ENCODE peak calls at places on chromosome 19, in seven cellular contexts. G is stomach; P is activated T-helper 1 cell treated with anti-CD3 and anti-CD28 coated beads, Interleukin-12 subunit alpha, Interleukin-12 subunit beta, Interleukin-2, Interleukin-4 antibody, amounts not matched to agents 30 ng/mL and 10 ng/mL and 1 ng/mL, durations not matched to agents 14 hours and 24 hours and 36 hours; H is lower leg skin; E is activated CD4-positive, alpha-beta T cell treated with anti-CD3 and anti-CD28 coated beads for 48 hours; O is T-helper 17 cell; W is AG10803. B is an unnamed sample.

GRCh38 chr19:49801966-49802661 is 11.0 kb downstream of the FUZ start:
- DNase-seq in O (no peak), H (peak; percentile 96), E (no peak), W (peak; percentile 84), G (peak; percentile 69), P (no peak), B (no peak)

GRCh38 chr19:19142347-19142746 is 4.1 kb upstream of the TMEM161A start:
- DNase-seq in W (no peak), O (no peak), E (no peak), P (no peak), G (no peak), H (no peak), B (no peak)

GRCh38 chr19:53577968-53578367 is 40.0 kb downstream of the ZNF331 start:
- DNase-seq in H (no peak), W (no peak), O (no peak), G (no peak), P (no peak), E (no peak), B (no peak)

GRCh38 chr19:31338069-31338767 is 11.0 kb downstream of the TSHZ3 start:
- DNase-seq in O (no peak), W (peak; percentile 29), H (no peak), E (peak; percentile 44), P (no peak), G (no peak), B (peak; percentile 70)

GRCh38 chr19:41431426-41432386 is 4.5 kb upstream of the B3GNT8 start:
- DNase-seq in P (no peak), G (no peak), W (peak; percentile 54), O (no peak), H (no peak), E (no peak), B (no peak)

GRCh38 chr19:12555456-12555930 is 4.2 kb upstream of the ZNF564 start:
- DNase-seq in O (no peak), W (no peak), H (no peak), P (no peak), G (no peak), E (peak; percentile 10), B (no peak)

GRCh38 chr19:583198-583967 is 6.3 kb upstream of the HCN2 start:
- DNase-seq in W (no peak), O (no peak), P (no peak), H (no peak), E (no peak), G (no peak), B (no peak)

GRCh38 chr19:49975051-49975450 is 14.1 kb upstream of the SIGLEC11 start:
- DNase-seq in G (no peak), H (no peak), E (no peak), O (no peak), W (no peak), P (no peak), B (no peak)

GRCh38 chr19:51485960-51486359 is 7.6 kb downstream of the CEACAM18 start:
- DNase-seq in O (no peak), E (no peak), W (no peak), P (no peak), G (no peak), H (no peak), B (no peak)